ENCODE peak calls at places on chromosomes 7 and 10, in six cellular contexts. E, A, G, P, S and R are unnamed samples.

GRCh38 chr10:100293067-100293466 is 6.6 kb upstream of the BLOC1S2 start:
- DNase-seq in E (no peak), A (no peak), G (no peak), P (no peak), S (no peak), R (no peak)

GRCh38 chr7:88922944-88923343 is 127.4 kb upstream of the TEX47 start:
- DNase-seq in E (no peak), A (no peak), G (no peak), P (no peak), S (no peak), R (no peak)

GRCh38 chr10:103262229-103262628 is 14.7 kb upstream of the INA start:
- DNase-seq in E (no peak), A (no peak), G (no peak), P (no peak), S (no peak), R (no peak)

GRCh38 chr10:784759-785538 is 95.5 kb upstream of the DIP2C start:
- DNase-seq in E (no peak), A (no peak), G (peak), P (peak), S (peak), R (no peak)

GRCh38 chr7:80095545-80095944 is 39.1 kb upstream of the GNAI1 start:
- DNase-seq in E (no peak), A (no peak), G (no peak), P (no peak), S (no peak), R (no peak)

GRCh38 chr10:127797339-127797738 is 60.4 kb downstream of the FOXI2 start:
- DNase-seq in E (no peak), A (no peak), G (no peak), P (no peak), S (peak), R (no peak)

GRCh38 chr10:101778151-101778780 is 2.4 kb upstream of the FGF8 start:
- DNase-seq in E (no peak), A (no peak), G (no peak), P (no peak), S (no peak), R (no peak)

GRCh38 chr10:103693070-103693811 is 162.1 kb downstream of the SH3PXD2A start:
- DNase-seq in E (no peak), A (no peak), G (no peak), P (no peak), S (peak), R (no peak)

GRCh38 chr10:84543948-84544347 is 215.6 kb downstream of the CCSER2 start:
- DNase-seq in E (no peak), A (no peak), G (no peak), P (no peak), S (no peak), R (no peak)

GRCh38 chr10:78109210-78109609 is 75.5 kb downstream of the RPS24 start:
- DNase-seq in E (no peak), A (no peak), G (no peak), P (no peak), S (no peak), R (no peak)

GRCh38 chr10:100341953-100342626 is 4.9 kb upstream of the SCD start:
- DNase-seq in E (no peak), A (no peak), G (peak), P (peak), S (peak), R (peak)

GRCh38 chr7:15016726-15017125 is 114.2 kb upstream of the DGKB start:
- DNase-seq in E (no peak), A (no peak), G (no peak), P (no peak), S (no peak), R (no peak)

GRCh38 chr7:27921081-27921836 is 181.3 kb downstream of the TAX1BP1 start:
- DNase-seq in E (no peak), A (no peak), G (peak), P (no peak), S (peak), R (no peak)

GRCh38 chr7:76051840-76052239 is 3.9 kb downstream of the MDH2 start:
- DNase-seq in E (no peak), A (no peak), G (no peak), P (no peak), S (no peak), R (no peak)

GRCh38 chr10:13922591-13922990 is 335.8 kb downstream of the PRPF18 start:
- DNase-seq in E (no peak), A (no peak), G (peak), P (no peak), S (no peak), R (no peak)

GRCh38 chr7:31373337-31374289 is 33.1 kb upstream of the NEUROD6 start:
- DNase-seq in E (no peak), A (no peak), G (peak), P (no peak), S (peak), R (no peak)

GRCh38 chr7:50982626-50983025 is 199.9 kb upstream of the GRB10 start:
- DNase-seq in E (no peak), A (no peak), G (no peak), P (no peak), S (peak), R (no peak)

GRCh38 chr10:128027822-128028507 is 98.3 kb downstream of the MKI67 start:
- DNase-seq in E (no peak), A (no peak), G (no peak), P (no peak), S (no peak), R (no peak)

GRCh38 chr10:114291076-114291475 is 52.0 kb downstream of the VWA2 start:
- DNase-seq in E (no peak), A (no peak), G (no peak), P (no peak), S (no peak), R (no peak)

GRCh38 chr7:129343099-129343700 is 91.0 kb upstream of the STRIP2 start:
- DNase-seq in E (no peak), A (no peak), G (peak), P (no peak), S (peak), R (no peak)

GRCh38 chr7:142566291-142566690 is 183.0 kb upstream of the PRSS1 start:
- DNase-seq in E (no peak), A (no peak), G (no peak), P (no peak), S (no peak), R (no peak)

GRCh38 chr7:159023216-159023615 is 121.5 kb downstream of the VIPR2 start:
- DNase-seq in E (no peak), A (no peak), G (no peak), P (no peak), S (no peak), R (peak)

GRCh38 chr7:91434821-91435220 is 170.6 kb downstream of the FZD1 start:
- DNase-seq in E (no peak), A (no peak), G (peak), P (no peak), S (no peak), R (no peak)

GRCh38 chr10:132813560-132814468 is 27.9 kb upstream of the NKX6-2 start:
- DNase-seq in E (no peak), A (no peak), G (no peak), P (no peak), S (no peak), R (no peak)

GRCh38 chr10:13016413-13016812 is 14.9 kb upstream of the CCDC3 start:
- DNase-seq in E (no peak), A (no peak), G (no peak), P (no peak), S (peak), R (no peak)

GRCh38 chr7:1503390-1503789 is 799 bp downstream of the INTS1 start:
- DNase-seq in E (no peak), A (no peak), G (no peak), P (no peak), S (no peak), R (no peak)

GRCh38 chr10:125982256-125982948 is 86.0 kb downstream of the FANK1 start:
- DNase-seq in E (no peak), A (no peak), G (peak), P (peak), S (peak), R (no peak)

GRCh38 chr7:100604078-100604975 is 2.2 kb downstream of the PCOLCE start:
- DNase-seq in E (peak), A (peak), G (no peak), P (peak), S (no peak), R (peak)

GRCh38 chr10:10903620-10904019 is 114.1 kb upstream of the CELF2 start:
- DNase-seq in E (no peak), A (no peak), G (no peak), P (no peak), S (no peak), R (no peak)

GRCh38 chr10:119346063-119346835 is 138.9 kb downstream of the GRK5 start:
- DNase-seq in E (no peak), A (no peak), G (no peak), P (no peak), S (no peak), R (no peak)

GRCh38 chr7:27636326-27637006 is 26.2 kb downstream of the HIBADH start:
- DNase-seq in E (no peak), A (no peak), G (peak), P (no peak), S (no peak), R (no peak)

GRCh38 chr7:50379082-50379481 is 71.1 kb downstream of the FIGNL1 start:
- DNase-seq in E (no peak), A (no peak), G (no peak), P (no peak), S (peak), R (no peak)

GRCh38 chr7:108284349-108285017 is 154.3 kb upstream of the LAMB4 start:
- DNase-seq in E (no peak), A (no peak), G (no peak), P (no peak), S (no peak), R (no peak)